ENCODE peak calls at places on chromosomes 11 and 22, in five cellular contexts. A is K562, S is sigmoid colon, Y is right lobe of liver, G is mucosa of descending colon. D is an unnamed sample.
A peak's percentile ranks its signal among the peaks of the same experiment; 100 is the strongest.

GRCh38 chr11:90250970-90251369 is 28.1 kb upstream of the CHORDC1 start:
- DNase-seq in A (no peak), G (no peak), Y (no peak), S (no peak), D (no peak)

GRCh38 chr22:50547231-50547851 is 1.6 kb downstream of the KLHDC7B start:
- DNase-seq in A (peak; percentile 43), S (no peak), Y (peak; percentile 46), G (peak; percentile 28), D (no peak)

GRCh38 chr11:122116591-122116990 is 576 bp upstream of the BLID start:
- DNase-seq in G (no peak), A (no peak), Y (no peak), S (no peak), D (no peak)

GRCh38 chr11:66043008-66043906 is 5.7 kb downstream of the GAL3ST3 start:
- DNase-seq in G (no peak), Y (peak; percentile 49), S (no peak), A (no peak), D (no peak)

GRCh38 chr11:62954478-62954877 is 30.3 kb downstream of the SLC22A6 start:
- DNase-seq in Y (no peak), G (no peak), S (no peak), A (peak; percentile 45), D (no peak)

GRCh38 chr22:17569971-17570511 is 6.7 kb downstream of the SLC25A18 start:
- DNase-seq in G (no peak), S (peak; percentile 75), Y (no peak), A (no peak), D (no peak)

GRCh38 chr11:7473702-7474101 is 11.6 kb upstream of the OLFML1 start:
- DNase-seq in Y (no peak), A (no peak), S (no peak), G (no peak), D (no peak)

GRCh38 chr11:112280268-112281126 is 19.8 kb upstream of the PLET1 start:
- DNase-seq in A (peak; percentile 76), G (peak; percentile 54), S (peak; percentile 82), Y (peak; percentile 58), D (peak; percentile 73)

GRCh38 chr22:47168900-47169800 is 406.7 kb downstream of the TBC1D22A start:
- DNase-seq in S (peak; percentile 46), G (peak; percentile 30), Y (peak; percentile 37), A (no peak), D (no peak)

GRCh38 chr11:34788642-34789041 is 127.5 kb downstream of the APIP start:
- DNase-seq in Y (no peak), G (no peak), S (no peak), A (no peak), D (no peak)

GRCh38 chr11:131217313-131218297 is 152.8 kb upstream of the NTM start:
- DNase-seq in S (no peak), A (no peak), G (no peak), Y (no peak), D (no peak)

GRCh38 chr11:5115339-5115738 is 22.8 kb downstream of the OR52A5 start:
- DNase-seq in A (no peak), S (no peak), G (no peak), Y (no peak), D (no peak)

GRCh38 chr22:32619614-32620426 is 145.2 kb downstream of the FBXO7 start:
- DNase-seq in Y (no peak), G (no peak), S (peak; percentile 78), A (no peak), D (peak; percentile 13)

GRCh38 chr11:92387882-92388281 is 163.3 kb downstream of the FAT3 start:
- DNase-seq in G (no peak), S (no peak), Y (no peak), A (no peak), D (no peak)

GRCh38 chr11:16612801-16613400 is 125.5 kb upstream of the C11orf58 start:
- DNase-seq in A (no peak), G (no peak), S (no peak), Y (no peak), D (peak; percentile 3)

GRCh38 chr11:12200359-12201015 is 90.1 kb downstream of the MICAL2 start:
- DNase-seq in A (no peak), G (no peak), S (peak; percentile 82), Y (no peak), D (peak; percentile 76)

GRCh38 chr11:28107331-28107725 is 628 bp downstream of the KIF18A start:
- DNase-seq in S (no peak), Y (no peak), A (peak; percentile 12), G (no peak), D (no peak)

GRCh38 chr22:49760280-49760629 is 67.4 kb downstream of the BRD1 start:
- DNase-seq in G (peak; percentile 23), Y (no peak), A (no peak), S (no peak), D (peak; percentile 82)

GRCh38 chr11:119856681-119857485 is 127.9 kb upstream of the NECTIN1 start:
- DNase-seq in G (no peak), Y (peak; percentile 29), A (no peak), S (no peak), D (no peak)

GRCh38 chr11:128342511-128343133 is 244.7 kb downstream of the ETS1 start:
- DNase-seq in A (no peak), Y (no peak), G (peak; percentile 43), S (peak; percentile 72), D (peak; percentile 28)

GRCh38 chr11:83241291-83241946 is 44.7 kb downstream of the CCDC90B start:
- DNase-seq in Y (no peak), S (no peak), A (peak; percentile 57), G (no peak), D (peak; percentile 42)

GRCh38 chr11:107263865-107264563 is 193.6 kb downstream of the CWF19L2 start:
- DNase-seq in G (no peak), S (no peak), A (no peak), Y (no peak), D (no peak)

GRCh38 chr11:119188067-119188466 is 2.8 kb downstream of the NHERF4 start:
- DNase-seq in S (no peak), Y (no peak), A (no peak), G (no peak), D (no peak)

GRCh38 chr11:87092159-87092558 is 54.4 kb downstream of the TMEM135 start:
- DNase-seq in A (no peak), S (no peak), G (no peak), Y (no peak), D (peak; percentile 35)

GRCh38 chr11:66272600-66272999 is 4.2 kb downstream of the RAB1B start:
- DNase-seq in Y (no peak), G (no peak), A (no peak), S (no peak), D (no peak)

GRCh38 chr11:122248130-122248529 is 132.1 kb upstream of the BLID start:
- DNase-seq in G (no peak), S (no peak), A (no peak), Y (no peak), D (no peak)

GRCh38 chr11:47917643-47918369 is 62.6 kb upstream of the PTPRJ start:
- DNase-seq in G (peak; percentile 49), A (peak; percentile 82), Y (no peak), S (peak; percentile 96), D (peak; percentile 64)

GRCh38 chr11:36162909-36163434 is 126.3 kb downstream of the COMMD9 start:
- DNase-seq in Y (no peak), A (no peak), G (no peak), S (no peak), D (no peak)

GRCh38 chr22:47091241-47091691 is 328.8 kb downstream of the TBC1D22A start:
- DNase-seq in G (no peak), Y (no peak), S (no peak), A (peak; percentile 68), D (no peak)

DNA sequence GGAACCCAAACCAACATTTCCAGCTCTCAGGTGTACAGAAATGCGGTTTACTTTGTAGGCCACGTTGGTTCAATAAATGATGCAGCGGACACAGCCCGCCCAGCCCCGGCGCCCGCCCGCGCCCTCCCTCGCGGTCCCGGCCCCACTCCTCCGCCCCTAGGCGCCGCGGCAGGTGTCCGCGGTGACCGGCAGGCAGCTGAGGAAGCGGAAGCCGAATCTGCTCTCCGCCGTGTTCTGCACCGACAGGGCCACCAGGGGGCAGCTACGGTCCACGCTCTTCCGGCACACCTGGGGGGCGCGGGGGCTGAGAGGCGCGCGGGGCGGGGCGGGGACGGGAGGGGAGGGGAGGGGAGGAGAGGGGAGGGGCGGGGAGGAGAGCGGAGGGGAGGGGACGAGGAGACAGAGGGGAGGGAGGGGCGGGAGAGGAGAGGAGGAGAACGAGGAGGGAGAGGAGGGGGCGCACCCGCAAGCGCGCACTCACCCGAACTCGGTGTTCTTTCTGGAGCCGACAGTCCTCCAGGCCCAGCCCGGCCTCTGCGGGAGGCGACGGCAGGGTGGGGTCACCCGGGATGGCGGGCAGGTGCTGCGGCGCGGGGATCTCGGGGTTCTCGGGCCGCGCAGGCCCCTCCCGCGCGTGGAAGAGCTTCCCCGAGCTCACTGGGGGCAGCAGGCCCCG is 5.6 kb downstream of the LMNTD2 start:
- DNase-seq in S (no peak), G (peak; percentile 86), Y (no peak), A (peak; percentile 83), D (no peak)
- H3K4me1 ChIP-seq in S (peaks cover 22% of the 10 kb centered on the region), G (peaks cover 25% of the 10 kb centered on the region), Y (peaks cover 17% of the 10 kb centered on the region), A (peaks cover 23% of the 10 kb centered on the region), D (peaks cover 3% of the 10 kb centered on the region)

GRCh38 chr22:45196308-45196707 is 32.6 kb downstream of the NUP50 start:
- DNase-seq in S (no peak), Y (no peak), A (no peak), G (no peak), D (no peak)

GRCh38 chr22:45194686-45195085 is 31.0 kb downstream of the NUP50 start:
- DNase-seq in Y (no peak), S (no peak), A (no peak), G (no peak), D (no peak)

GRCh38 chr22:45190473-45190872 is 26.7 kb downstream of the NUP50 start:
- DNase-seq in G (no peak), Y (no peak), S (no peak), A (no peak), D (no peak)

GRCh38 chr22:45195616-45196015 is 31.9 kb downstream of the NUP50 start:
- DNase-seq in G (no peak), A (no peak), Y (no peak), S (no peak), D (no peak)

GRCh38 chr22:45192701-45193187 is 29.0 kb downstream of the NUP50 start:
- DNase-seq in Y (no peak), A (peak; percentile 31), S (no peak), G (no peak), D (no peak)
- TF ChIP-seq CTCF in Y (no peak), A (peak; percentile 38), S (no peak), G (no peak), D (peak; percentile 14)

DNA sequence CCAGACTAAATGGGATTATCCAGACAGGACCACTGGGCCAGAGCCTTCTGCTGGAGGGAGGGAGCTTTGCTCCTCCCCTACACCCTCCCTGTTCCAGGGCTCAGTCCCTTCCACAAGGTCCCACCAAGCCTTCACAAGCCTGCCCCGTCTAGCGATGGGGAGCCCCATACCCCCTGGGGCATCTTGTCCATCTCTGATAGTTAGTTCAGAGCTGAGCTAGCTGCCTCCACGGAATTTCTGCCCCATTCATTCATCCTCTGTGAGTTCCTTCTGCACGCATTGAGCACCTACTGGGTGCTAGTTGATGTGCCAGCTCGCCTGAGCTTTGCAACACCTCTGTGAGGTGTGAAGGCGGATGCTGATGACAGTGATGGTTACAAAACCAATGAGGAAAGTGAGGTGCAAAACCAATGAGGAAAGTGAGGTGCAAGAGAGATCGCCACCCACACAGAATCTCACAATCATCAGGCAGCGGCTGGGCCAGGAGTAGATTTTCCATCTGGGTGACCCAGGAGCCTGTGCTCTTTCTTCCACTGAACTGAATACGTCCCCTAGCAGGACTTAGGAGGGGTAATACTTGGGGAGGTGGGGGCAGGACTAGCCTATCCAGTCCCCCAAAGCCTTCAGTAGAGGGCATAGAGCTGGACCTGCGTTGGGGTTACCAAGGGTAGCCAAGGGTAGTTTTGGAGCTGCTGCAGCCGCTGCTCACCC is 21.5 kb upstream of the CBX7 start:
- DNase-seq in G (no peak), Y (peak; percentile 45), S (no peak), A (no peak), D (no peak)
- H3K4me1 ChIP-seq in G (peaks cover 16% of the 10 kb centered on the region), Y (peaks cover 22% of the 10 kb centered on the region), S (peaks cover 41% of the 10 kb centered on the region), A (peaks cover 12% of the 10 kb centered on the region), D (peaks cover 33% of the 10 kb centered on the region)

GRCh38 chr11:64869571-64870175 is 8.7 kb downstream of the EHD1 start:
- DNase-seq in Y (peak; percentile 53), G (no peak), S (no peak), A (peak; percentile 31), D (no peak)
- TF ChIP-seq CTCF in Y (no peak), G (no peak), S (peak; percentile 17), A (peak; percentile 30), D (peak; percentile 17)